ENCODE peak calls at places on chromosomes 12 and 14, in six cellular contexts. S is astrocyte; Y is activated gamma-delta T cell treated with anti-CD3 and anti-CD28 coated beads, Interleukin-2, amount 50 U/mL, for 16 hours; Z is pons; C is NCI-H1930; P is AG08395. V is an unnamed sample.

GRCh38 chr12:113136990-113137511 is 1.5 kb upstream of the RASAL1 start:
- DNase-seq in Y (no peak), Z (no peak), S (no peak), C (no peak), P (no peak), V (no peak)

GRCh38 chr14:51302319-51303030 is 62.4 kb downstream of the TMX1 start:
- DNase-seq in S (peak), Z (no peak), P (peak), Y (no peak), C (no peak), V (peak)

GRCh38 chr12:68578765-68579164 is 31.9 kb upstream of the RAP1B start:
- DNase-seq in C (no peak), P (no peak), S (no peak), Z (no peak), Y (no peak), V (no peak)

GRCh38 chr14:105165134-105165704 is 3.4 kb downstream of the JAG2 start:
- DNase-seq in C (no peak), Z (no peak), S (no peak), Y (no peak), P (no peak), V (no peak)

GRCh38 chr14:64337901-64338615 is 43.9 kb upstream of the ESR2 start:
- DNase-seq in Z (peak), Y (peak), S (peak), C (peak), P (peak), V (peak)

GRCh38 chr14:29558516-29558915 is 369.1 kb downstream of the PRKD1 start:
- DNase-seq in Y (no peak), Z (peak), P (peak), S (peak), C (no peak), V (peak)

GRCh38 chr14:80956922-80957321 is 1.5 kb downstream of the TSHR start:
- DNase-seq in Y (no peak), Z (peak), C (no peak), S (no peak), P (no peak), V (no peak)

GRCh38 chr14:56027916-56028637 is 90.1 kb upstream of the PELI2 start:
- DNase-seq in C (no peak), Y (no peak), P (no peak), S (no peak), Z (no peak), V (no peak)

GRCh38 chr14:72801841-72802587 is 91.9 kb downstream of the DPF3 start:
- DNase-seq in P (no peak), Y (no peak), C (no peak), S (no peak), Z (no peak), V (no peak)

GRCh38 chr12:64389154-64389553 is 1.4 kb downstream of the C12orf56 start:
- DNase-seq in S (no peak), P (no peak), Z (no peak), Y (no peak), C (no peak), V (no peak)

V was measured in fibroblast of gingiva.